ENCODE peak calls at places on chromosomes 7 and 10, in eight cellular contexts. C is SK-N-SH, T is trophoblast cell, B is fibroblast of lung, H is HCT116, V is MM.1S, L is neural progenitor cell, Y is IMR-90. F is an unnamed sample.

GRCh38 chr7:111931016-111931517 is 275.1 kb downstream of the DOCK4 start:
- DNase-seq in V (no peak), Y (peak; percentile 75), T (no peak), C (no peak), H (peak; percentile 42), B (peak; percentile 65), L (peak; percentile 26), F (peak; percentile 17)

GRCh38 chr7:111394891-111395290 is 167.4 kb downstream of the IMMP2L start:
- DNase-seq in L (no peak), H (no peak), B (no peak), C (no peak), Y (no peak), T (no peak), V (no peak), F (no peak)

GRCh38 chr10:96441126-96441905 is 72.4 kb downstream of the TLL2 start:
- DNase-seq in L (peak; percentile 28), Y (no peak), H (no peak), C (no peak), B (no peak), T (peak; percentile 27), V (no peak), F (no peak)

GRCh38 chr7:5423272-5423843 is at the start of gene TNRC18:
- DNase-seq in Y (no peak), L (no peak), V (peak; percentile 51), B (no peak), H (no peak), T (no peak), C (peak; percentile 76), F (no peak)

GRCh38 chr7:36304099-36304425 is 85.6 kb upstream of the ANLN start:
- DNase-seq in B (no peak), V (no peak), C (peak; percentile 54), Y (no peak), L (no peak), T (no peak), H (no peak), F (no peak)

GRCh38 chr10:91909178-91909677 is at the start of gene FGFBP3:
- DNase-seq in B (peak; percentile 69), V (peak; percentile 46), L (peak; percentile 85), Y (peak; percentile 45), H (peak; percentile 40), T (no peak), C (peak; percentile 72), F (peak; percentile 45)

GRCh38 chr10:75390178-75390577 is 11.4 kb downstream of the ZNF503 start:
- DNase-seq in V (no peak), Y (no peak), B (no peak), T (no peak), H (no peak), L (no peak), C (no peak), F (no peak)

GRCh38 chr7:279821-280220 is 10.1 kb upstream of the FOXL3 start:
- DNase-seq in V (no peak), B (no peak), T (no peak), L (no peak), C (no peak), Y (no peak), H (no peak), F (no peak)

GRCh38 chr10:72889391-72889831 is 4.1 kb upstream of the OIT3 start:
- DNase-seq in Y (peak; percentile 49), L (no peak), H (no peak), C (no peak), T (no peak), V (no peak), B (peak; percentile 28), F (peak; percentile 25)

GRCh38 chr7:50379082-50379481 is 71.1 kb downstream of the FIGNL1 start:
- DNase-seq in T (peak; percentile 71), C (no peak), B (no peak), V (no peak), L (peak; percentile 34), H (no peak), Y (no peak), F (no peak)

GRCh38 chr7:44066494-44067063 is 1.2 kb upstream of the PGAM2 start:
- DNase-seq in T (no peak), Y (no peak), V (no peak), C (no peak), L (no peak), B (no peak), H (no peak), F (no peak)

GRCh38 chr10:84938117-84938905 is 609.9 kb downstream of the CCSER2 start:
- DNase-seq in C (no peak), T (no peak), Y (no peak), H (no peak), L (no peak), B (no peak), V (no peak), F (no peak)

GRCh38 chr7:105269397-105269796 is 119.3 kb downstream of the SRPK2 start:
- DNase-seq in T (no peak), L (no peak), Y (no peak), C (no peak), V (no peak), B (no peak), H (no peak), F (no peak)

GRCh38 chr10:18955041-18955440 is 93.6 kb upstream of the MALRD1 start:
- DNase-seq in C (no peak), H (no peak), Y (peak; percentile 57), V (no peak), L (no peak), B (peak; percentile 66), T (no peak), F (no peak)

GRCh38 chr7:141012696-141013344 is 1.9 kb downstream of the MRPS33 start:
- DNase-seq in H (no peak), B (no peak), T (no peak), C (no peak), Y (peak; percentile 63), V (no peak), L (no peak), F (peak; percentile 78)

GRCh38 chr7:71220210-71220695 is 88.3 kb downstream of the GALNT17 start:
- DNase-seq in T (no peak), B (no peak), V (peak; percentile 21), Y (no peak), C (no peak), H (no peak), L (no peak), F (no peak)
- H3K9ac ChIP-seq in T (no peak overlapping the region), B (no peak overlapping the region), V (no peak overlapping the region), Y (no peak overlapping the region), C (no peak overlapping the region), H (no peak overlapping the region), L (no peak overlapping the region), F (no peak overlapping the region)

GRCh38 chr7:30148426-30148825 is 13.6 kb downstream of the MTURN start:
- DNase-seq in H (no peak), T (no peak), C (no peak), L (no peak), V (no peak), Y (no peak), B (no peak), F (no peak)

GRCh38 chr7:30148951-30149459 is 14.2 kb downstream of the MTURN start:
- DNase-seq in L (no peak), Y (no peak), H (no peak), C (no peak), B (no peak), V (no peak), T (peak; percentile 38), F (no peak)

GRCh38 chr7:30150711-30151110 is 15.9 kb downstream of the MTURN start:
- DNase-seq in C (no peak), V (no peak), B (no peak), H (no peak), T (no peak), Y (no peak), L (no peak), F (no peak)

GRCh38 chr7:30147785-30148184 is 13.0 kb downstream of the MTURN start:
- DNase-seq in C (no peak), V (no peak), H (no peak), Y (no peak), B (no peak), T (no peak), L (no peak), F (no peak)

GRCh38 chr7:30149640-30150272 is 15.0 kb downstream of the MTURN start:
- DNase-seq in V (no peak), B (no peak), C (no peak), Y (no peak), T (no peak), L (no peak), H (no peak), F (no peak)
- H3K9ac ChIP-seq in V (no peak overlapping the region), B (no peak overlapping the region), C (no peak overlapping the region), Y (no peak overlapping the region), T (no peak overlapping the region), L (no peak overlapping the region), H (no peak overlapping the region), F (no peak overlapping the region)

DNA sequence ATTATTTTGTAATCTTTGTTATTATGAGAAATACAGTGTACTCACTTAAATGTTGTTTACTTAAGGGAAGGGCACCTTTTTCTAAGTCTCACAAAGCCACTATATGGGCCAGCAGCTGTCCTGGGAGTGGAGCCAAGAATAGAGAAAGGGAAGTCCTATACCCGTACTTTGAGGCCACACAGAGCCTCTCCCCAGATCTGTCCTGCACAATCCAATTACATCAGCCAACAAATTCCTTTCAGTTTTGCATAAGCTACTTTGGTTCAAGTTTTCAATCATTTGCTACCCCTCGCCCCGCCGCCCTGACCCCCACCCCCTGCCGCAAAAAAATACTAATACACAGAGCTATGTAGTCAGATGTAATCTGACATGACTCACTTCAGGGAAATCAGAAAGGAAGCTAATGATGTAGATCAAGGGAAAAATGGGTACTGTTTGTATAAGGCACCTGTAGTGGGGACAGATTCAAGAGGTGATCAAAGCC is 297.4 kb upstream of the NEBL start:
- DNase-seq in C (peak; percentile 34), B (peak; percentile 73), Y (no peak), L (no peak), V (no peak), H (peak; percentile 38), T (peak; percentile 40), F (no peak)
- H3K9ac ChIP-seq in C (no peak overlapping the region), B (no peak overlapping the region), Y (no peak overlapping the region), L (no peak overlapping the region), V (no peak overlapping the region), H (no peak overlapping the region), T (no peak overlapping the region), F (no peak overlapping the region)

GRCh38 chr10:70743430-70743788 is 41.8 kb downstream of the TBATA start:
- DNase-seq in C (no peak), V (no peak), L (no peak), T (no peak), B (no peak), Y (no peak), H (no peak), F (no peak)

GRCh38 chr10:70744617-70745138 is 40.5 kb downstream of the TBATA start:
- DNase-seq in C (no peak), T (no peak), L (no peak), H (no peak), B (no peak), V (no peak), Y (no peak), F (no peak)

GRCh38 chr10:70745555-70745954 is 39.6 kb downstream of the TBATA start:
- DNase-seq in V (no peak), T (no peak), Y (no peak), C (no peak), L (no peak), H (no peak), B (no peak), F (no peak)

GRCh38 chr10:70742537-70743429 is 42.4 kb downstream of the TBATA start:
- DNase-seq in Y (peak; percentile 72), L (no peak), B (peak; percentile 85), T (peak; percentile 12), V (no peak), C (no peak), H (no peak), F (peak; percentile 45)

DNA sequence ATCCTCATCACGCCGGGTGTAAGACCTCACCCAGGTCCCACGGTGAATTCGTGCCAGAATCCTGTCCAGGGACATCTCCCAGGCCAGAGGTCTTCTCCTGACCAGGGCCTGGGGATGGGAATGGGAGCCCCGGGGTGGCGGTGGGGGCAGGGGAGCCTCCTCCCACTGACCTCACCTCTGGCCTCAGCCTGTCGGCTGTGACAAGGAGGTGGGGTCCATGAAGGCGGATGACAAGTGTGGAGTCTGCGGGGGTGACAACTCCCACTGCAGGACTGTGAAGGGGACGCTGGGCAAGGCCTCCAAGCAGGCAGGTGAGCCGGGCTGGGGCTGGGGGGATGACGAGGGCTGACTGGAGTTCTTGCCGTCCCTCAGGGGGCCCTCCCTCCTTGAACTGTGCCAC is 41.3 kb downstream of the TBATA start:
- DNase-seq in H (no peak), V (no peak), T (no peak), L (no peak), Y (no peak), C (no peak), B (no peak), F (no peak)
- H3K9ac ChIP-seq in H (no peak overlapping the region), V (no peak overlapping the region), T (no peak overlapping the region), L (no peak overlapping the region), Y (no peak overlapping the region), C (no peak overlapping the region), B (no peak overlapping the region), F (no peak overlapping the region)

F was measured in GM23248.